ENCODE peak calls at places on chromosomes 6 and 20, in six cellular contexts. P, F, C, O, B and S are unnamed samples.

GRCh38 chr20:61815176-61815575 is 250.5 kb downstream of the TAF4 start:
- DNase-seq in C (no peak), F (no peak), B (no peak), P (no peak), O (no peak), S (no peak)

GRCh38 chr6:20879121-20879520 is 344.9 kb downstream of the CDKAL1 start:
- DNase-seq in F (no peak), C (no peak), B (no peak), P (no peak), O (no peak), S (no peak)

GRCh38 chr6:19803331-19804330 is 33.5 kb upstream of the ID4 start:
- DNase-seq in C (no peak), B (no peak), O (no peak), P (no peak), F (no peak), S (no peak)

GRCh38 chr6:73704260-73704659 is 8.3 kb downstream of the CD109 start:
- DNase-seq in F (peak), P (no peak), C (no peak), B (no peak), O (no peak), S (no peak)

GRCh38 chr6:77561768-77562314 is 91.0 kb upstream of the MEI4 start:
- DNase-seq in C (no peak), B (no peak), P (no peak), F (no peak), O (no peak), S (no peak)

GRCh38 chr20:64129146-64129782 is 21.9 kb upstream of the NPBWR2 start:
- DNase-seq in C (no peak), B (no peak), O (no peak), F (no peak), P (no peak), S (no peak)

GRCh38 chr20:48400009-48400408 is 427.8 kb downstream of the PREX1 start:
- DNase-seq in P (no peak), C (no peak), F (no peak), B (no peak), O (no peak), S (no peak)

GRCh38 chr6:30322527-30323501 is 3.9 kb upstream of the TRIM39 start:
- DNase-seq in C (no peak), B (no peak), F (no peak), O (no peak), P (no peak), S (no peak)

GRCh38 chr6:129695373-129696027 is 14.5 kb downstream of the ARHGAP18 start:
- DNase-seq in B (no peak), C (no peak), F (no peak), P (no peak), O (no peak), S (no peak)

GRCh38 chr20:25508083-25508770 is 77.1 kb downstream of the NINL start:
- DNase-seq in B (no peak), F (peak), O (no peak), C (no peak), P (no peak), S (no peak)

GRCh38 chr6:2961491-2961890 is 9.9 kb downstream of the SERPINB6 start:
- DNase-seq in B (no peak), F (no peak), C (no peak), P (no peak), O (no peak), S (peak)

GRCh38 chr6:19301980-19302379 is 535.2 kb upstream of the ID4 start:
- DNase-seq in C (no peak), F (no peak), P (no peak), O (no peak), B (no peak), S (no peak)

GRCh38 chr6:28863607-28864320 is 60.0 kb downstream of the TRIM27 start:
- DNase-seq in B (peak), C (peak), F (no peak), O (peak), P (peak), S (peak)

GRCh38 chr20:12598894-12599293 is 409.9 kb upstream of the SPTLC3 start:
- DNase-seq in P (no peak), B (no peak), O (no peak), C (no peak), F (no peak), S (no peak)

GRCh38 chr6:14671261-14671681 is 553.7 kb downstream of the CD83 start:
- DNase-seq in C (no peak), F (no peak), P (peak), B (no peak), O (no peak), S (no peak)

GRCh38 chr6:30515967-30516753 is 26.9 kb downstream of the HLA-E start:
- DNase-seq in C (peak), B (peak), O (peak), P (peak), F (peak), S (peak)

GRCh38 chr6:152651986-152652385 is 14.8 kb upstream of the SYNE1 start:
- DNase-seq in O (no peak), P (peak), C (no peak), B (no peak), F (no peak), S (no peak)

GRCh38 chr6:159134701-159135364 is 34.4 kb upstream of the FNDC1 start:
- DNase-seq in F (peak), O (peak), C (peak), P (peak), B (peak), S (no peak)

GRCh38 chr6:116568111-116568510 is 3.2 kb upstream of the RWDD1 start:
- DNase-seq in C (no peak), O (no peak), B (no peak), P (no peak), F (no peak), S (no peak)

GRCh38 chr6:132812756-132813172 is 1.6 kb upstream of the RPS12 start:
- DNase-seq in O (no peak), F (no peak), B (no peak), C (no peak), P (no peak), S (no peak)

GRCh38 chr20:25041813-25042530 is 16.0 kb downstream of the ACSS1 start:
- DNase-seq in C (no peak), P (no peak), F (no peak), B (no peak), O (no peak), S (no peak)

GRCh38 chr6:52554684-52555280 is 22.1 kb downstream of the TRAM2 start:
- DNase-seq in F (no peak), C (no peak), P (no peak), B (no peak), O (no peak), S (peak)

GRCh38 chr6:39420300-39421265 is 98.1 kb upstream of the KCNK16 start:
- DNase-seq in P (no peak), B (no peak), C (peak), F (no peak), O (no peak), S (no peak)

GRCh38 chr20:64188682-64189529 is 24.7 kb downstream of the MYT1 start:
- DNase-seq in O (no peak), B (no peak), F (peak), P (no peak), C (no peak), S (no peak)

GRCh38 chr6:152552616-152553209 is 84.4 kb downstream of the SYNE1 start:
- DNase-seq in P (peak), B (peak), F (peak), C (no peak), O (peak), S (peak)

GRCh38 chr6:131936156-131936555 is 15.0 kb downstream of the CCN2 start:
- DNase-seq in F (no peak), B (no peak), P (no peak), O (no peak), C (no peak), S (no peak)

GRCh38 chr6:37314803-37315515 is 38.8 kb upstream of the RNF8 start:
- DNase-seq in C (no peak), P (peak), B (no peak), O (no peak), F (peak), S (no peak)

GRCh38 chr6:154558984-154559383 is 48.5 kb upstream of the CNKSR3 start:
- DNase-seq in P (no peak), O (no peak), C (no peak), F (no peak), B (no peak), S (no peak)

GRCh38 chr20:18195931-18196330 is 58.3 kb downstream of the KAT14 start:
- DNase-seq in B (no peak), C (no peak), O (no peak), P (no peak), F (no peak), S (no peak)

GRCh38 chr20:18202966-18203365 is 65.3 kb downstream of the KAT14 start:
- DNase-seq in P (no peak), F (no peak), C (no peak), B (no peak), O (no peak), S (no peak)

DNA sequence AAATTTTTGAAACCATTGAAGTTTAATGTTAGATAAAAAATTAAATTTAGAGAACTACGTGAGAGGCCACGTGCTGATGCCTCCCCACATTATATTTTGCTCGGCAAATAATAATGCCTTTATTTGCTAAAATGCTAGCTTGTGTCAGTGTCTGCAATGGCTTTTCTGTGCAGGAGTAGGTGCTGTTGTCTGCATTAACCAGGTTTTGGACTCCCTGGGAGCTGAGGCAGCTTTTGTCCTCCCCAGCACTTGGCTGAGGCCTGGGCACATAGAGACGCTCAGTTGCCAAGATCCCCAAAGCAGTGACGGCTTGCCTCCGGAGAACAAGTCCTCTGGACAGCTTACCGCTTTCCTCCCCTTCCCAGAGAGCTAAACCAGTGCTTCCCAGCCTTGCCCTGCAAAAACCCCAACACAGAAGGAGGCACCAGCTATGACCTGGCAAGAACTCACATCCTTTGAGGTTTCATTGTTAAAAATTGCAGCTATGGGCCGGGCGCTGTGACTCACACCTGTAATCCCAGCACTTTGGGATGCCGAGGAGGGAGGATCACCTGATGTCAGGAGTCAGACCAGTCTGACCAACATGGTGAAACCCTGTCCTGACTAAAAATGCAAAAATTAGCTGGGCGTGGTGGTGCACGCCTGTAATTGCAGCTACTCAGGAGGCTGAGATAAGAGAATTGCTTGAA is 59.9 kb downstream of the KAT14 start:
- DNase-seq in C (no peak), O (no peak), P (no peak), F (no peak), B (no peak), S (peak)
- TF ChIP-seq CTCF in C (no peak), O (no peak), P (no peak), F (no peak), B (no peak), S (no peak)

GRCh38 chr20:21509597-21510331 is 4.1 kb downstream of the NKX2-2 start:
- DNase-seq in F (no peak), P (no peak), B (no peak), C (no peak), O (no peak), S (no peak)
- H3K4me3 ChIP-seq in F (no peak), P (no peak), B (peak), C (peak), O (peak), S (no peak)

GRCh38 chr6:75748743-75749538 is at the start of gene MYO6:
- DNase-seq in O (peak), P (peak), C (no peak), F (peak), B (peak), S (peak)
- TF ChIP-seq POLR2A in O (peak), P (peak), C (no peak), F (peak), B (peak), S (no peak)

GRCh38 chr6:161038229-161039003 is 46.8 kb downstream of the MAP3K4 start:
- DNase-seq in P (peak), C (no peak), B (no peak), O (no peak), F (peak), S (no peak)
- TF ChIP-seq CTCF in P (no peak), C (no peak), B (no peak), O (no peak), F (no peak), S (no peak)

GRCh38 chr6:167493310-167493709 is 168.4 kb downstream of the TTLL2 start:
- DNase-seq in O (no peak), C (no peak), P (no peak), F (no peak), B (no peak), S (no peak)

GRCh38 chr6:167495506-167496391 is 170.9 kb downstream of the TTLL2 start:
- DNase-seq in B (no peak), F (no peak), P (no peak), C (no peak), O (no peak), S (no peak)

GRCh38 chr6:167493961-167494697 is 169.2 kb downstream of the TTLL2 start:
- DNase-seq in B (peak), F (no peak), P (peak), C (no peak), O (no peak), S (no peak)

GRCh38 chr6:167496707-167497106 is 171.8 kb downstream of the TTLL2 start:
- DNase-seq in P (no peak), B (no peak), C (no peak), O (no peak), F (no peak), S (no peak)

DNA sequence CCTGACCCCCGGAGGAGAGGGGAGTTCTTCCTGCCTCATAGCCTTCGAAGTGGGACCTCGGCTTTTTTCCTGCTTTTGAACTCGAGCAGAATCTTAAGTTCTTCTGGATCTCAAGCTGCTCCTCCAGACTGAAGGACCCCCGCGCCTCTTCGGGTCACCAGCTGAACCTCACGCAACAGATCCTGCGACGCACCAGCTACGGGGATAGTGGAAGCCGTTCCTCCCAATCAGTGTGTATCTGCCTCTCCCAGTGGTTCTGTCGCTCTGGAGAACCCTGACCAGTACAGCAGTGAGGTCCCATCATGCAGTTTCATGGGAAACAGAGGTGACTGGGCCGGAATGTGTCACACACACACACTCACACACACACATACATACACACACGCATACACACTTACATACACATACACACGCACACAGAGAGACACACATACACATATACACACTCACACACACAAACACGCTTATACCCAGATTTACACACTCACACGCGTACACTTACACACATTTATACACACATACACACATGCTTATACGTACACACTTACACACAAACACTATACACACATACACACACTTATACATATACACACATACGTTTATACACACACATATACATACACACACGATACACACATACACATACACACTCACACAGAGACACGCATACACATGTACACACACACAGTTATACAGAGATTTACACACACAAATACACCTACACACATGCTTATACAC is 170.0 kb downstream of the TTLL2 start:
- DNase-seq in C (no peak), O (no peak), P (no peak), F (no peak), B (no peak), S (no peak)
- H3K4me3 ChIP-seq in C (no peak), O (no peak), P (no peak), F (no peak), B (no peak), S (no peak)

GRCh38 chr20:53488779-53489272 is 104.8 kb downstream of the ZNF217 start:
- DNase-seq in B (no peak), F (no peak), P (no peak), O (no peak), C (peak), S (no peak)
- TF ChIP-seq POLR2A in B (no peak), F (no peak), P (no peak), O (no peak), C (no peak), S (no peak)

GRCh38 chr6:101395345-101395744 is 1.8 kb downstream of the GRIK2 start:
- DNase-seq in O (no peak), C (no peak), B (no peak), P (no peak), F (no peak), S (no peak)
- TF ChIP-seq CTCF in O (no peak), C (no peak), B (no peak), P (no peak), F (no peak), S (no peak)

DNA sequence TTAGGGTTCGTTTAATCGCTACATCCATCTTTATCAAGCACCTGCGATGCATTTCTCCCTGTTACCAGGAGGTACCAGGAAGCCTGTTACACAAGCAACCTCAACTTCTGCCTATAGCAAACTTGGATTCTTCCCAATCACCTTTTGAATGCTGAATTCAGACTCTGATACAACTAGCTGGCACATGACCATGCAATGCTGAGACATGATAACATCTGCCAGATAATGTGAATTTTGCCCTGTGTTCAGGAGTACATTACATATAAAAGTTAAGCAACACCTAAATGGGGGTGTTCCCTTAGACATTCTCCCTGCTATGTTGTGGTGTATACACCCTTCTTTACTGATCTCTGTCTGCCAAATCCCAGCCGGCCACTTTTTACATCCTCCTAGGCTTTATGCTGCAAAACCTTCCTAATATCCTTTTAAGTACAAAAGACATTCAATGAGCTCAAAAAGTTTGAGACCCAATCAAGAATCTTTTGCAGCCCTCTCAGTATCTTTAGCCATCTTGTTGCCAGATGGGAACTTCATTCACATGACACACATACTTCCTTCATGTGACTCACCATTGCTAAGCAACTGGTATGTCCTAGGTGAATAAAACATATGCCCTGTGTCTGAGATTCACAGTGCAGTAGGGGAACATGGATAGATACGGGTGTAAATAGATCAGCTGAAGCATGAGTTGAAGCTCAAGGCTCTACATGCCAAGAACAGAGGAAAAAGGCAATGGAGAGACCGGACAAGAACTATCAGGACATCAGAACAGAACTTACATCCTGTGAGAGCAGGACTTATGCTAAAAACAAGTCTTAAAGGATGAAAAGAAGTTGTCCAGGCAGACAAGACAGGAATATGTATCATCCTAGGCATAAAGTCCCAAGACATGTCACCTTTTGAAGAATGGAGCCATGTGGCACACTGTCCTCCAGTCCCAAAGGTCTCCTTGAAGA is 84.3 kb downstream of the ZHX3 start:
- DNase-seq in P (no peak), O (no peak), B (no peak), C (no peak), F (peak), S (peak)
- H3K4me3 ChIP-seq in P (no peak), O (peak), B (peak), C (no peak), F (peak), S (no peak)

DNA sequence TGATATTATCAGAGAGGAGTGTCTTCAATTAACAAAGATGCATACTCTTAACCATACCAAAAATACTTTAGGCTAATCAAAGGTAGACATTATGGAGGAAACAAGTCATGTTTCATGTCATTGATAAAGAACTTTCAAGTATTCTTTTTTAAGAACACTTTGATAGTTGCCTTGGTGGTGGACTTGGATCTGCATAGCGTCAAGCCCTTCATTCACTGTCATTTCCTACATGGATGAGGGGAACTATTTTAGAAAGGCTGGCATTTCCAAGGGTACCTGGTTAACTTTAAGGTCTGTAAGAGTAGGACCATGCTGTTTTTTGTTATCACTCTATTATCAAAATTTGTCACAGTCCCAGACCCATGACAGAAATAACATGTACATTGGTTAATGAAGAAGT is 622.5 kb downstream of the PKHD1 start:
- DNase-seq in B (no peak), C (no peak), O (no peak), F (no peak), P (no peak), S (no peak)
- TF ChIP-seq POLR2A in B (no peak), C (no peak), O (no peak), F (no peak), P (no peak), S (no peak)